ENCODE peak calls at places on chromosomes 16 and 17, in eight cellular contexts. Z is A673; J is GM18507; U is activated naive CD8-positive, alpha-beta T cell treated with anti-CD3 and anti-CD28 coated beads, Interleukin-2, amount 10 ng/mL, durations not matched to agents 7 days and 5 days; T is NCI-H146; G is GM04504; A is retinal pigment epithelial cell; B is cardiac muscle cell. N is an unnamed sample.

GRCh38 chr16:11639925-11640899 is 28.0 kb upstream of the SNN start:
- DNase-seq in Z (peak; percentile 54), J (no peak), U (no peak), T (peak; percentile 53), G (peak; percentile 98), A (peak; percentile 99), B (peak; percentile 52), N (peak; percentile 91)

GRCh38 chr16:86379505-86379846 is 130.9 kb upstream of the FOXF1 start:
- DNase-seq in Z (no peak), J (no peak), U (no peak), T (no peak), G (no peak), A (no peak), B (no peak), N (no peak)

GRCh38 chr16:88456356-88457292 is 3.5 kb downstream of the ZFPM1 start:
- DNase-seq in Z (no peak), J (no peak), U (no peak), T (peak; percentile 68), G (no peak), A (no peak), B (no peak), N (no peak)

GRCh38 chr17:80464486-80464885 is 11.9 kb downstream of the NPTX1 start:
- DNase-seq in Z (no peak), J (no peak), U (no peak), T (no peak), G (no peak), A (no peak), B (no peak), N (no peak)

GRCh38 chr17:60145006-60145935 is 4.5 kb upstream of the CA4 start:
- DNase-seq in Z (no peak), J (no peak), U (no peak), T (peak; percentile 48), G (no peak), A (no peak), B (no peak), N (no peak)

GRCh38 chr17:37273419-37274051 is 102.2 kb upstream of the C17orf78 start:
- DNase-seq in Z (peak; percentile 3), J (no peak), U (no peak), T (no peak), G (no peak), A (peak; percentile 93), B (peak; percentile 62), N (peak; percentile 17)

GRCh38 chr16:67163164-67163902 is 1.2 kb upstream of the HSF4 start:
- DNase-seq in Z (no peak), J (no peak), U (peak; percentile 72), T (peak; percentile 83), G (no peak), A (no peak), B (peak; percentile 58), N (no peak)

GRCh38 chr17:66423436-66423922 is 121.1 kb downstream of the PRKCA start:
- DNase-seq in Z (peak; percentile 38), J (no peak), U (no peak), T (no peak), G (no peak), A (no peak), B (peak; percentile 21), N (no peak)

GRCh38 chr17:42227849-42228696 is 33.8 kb upstream of the GHDC start:
- DNase-seq in Z (no peak), J (no peak), U (no peak), T (no peak), G (no peak), A (no peak), B (no peak), N (no peak)

GRCh38 chr17:73027130-73027741 is 65.3 kb downstream of the SLC39A11 start:
- DNase-seq in Z (no peak), J (no peak), U (no peak), T (no peak), G (no peak), A (no peak), B (no peak), N (no peak)

GRCh38 chr16:4386452-4386813 is 14.8 kb downstream of the VASN start:
- DNase-seq in Z (peak; percentile 55), J (no peak), U (no peak), T (no peak), G (no peak), A (no peak), B (no peak), N (no peak)

GRCh38 chr17:12078791-12079190 is 58.1 kb downstream of the MAP2K4 start:
- DNase-seq in Z (no peak), J (no peak), U (no peak), T (no peak), G (peak; percentile 27), A (peak; percentile 19), B (no peak), N (no peak)

GRCh38 chr17:17511293-17511741 is 15.1 kb upstream of the RASD1 start:
- DNase-seq in Z (no peak), J (no peak), U (no peak), T (no peak), G (no peak), A (no peak), B (no peak), N (no peak)